ENCODE peak calls at places on chromosomes 11 and 22, in ten cellular contexts. H is heart right ventricle, K is fibroblast of lung, X is lower leg skin, M is GM10248, L is transverse colon, V is osteocyte, D is brain microvascular endothelial cell, N is cardiac fibroblast, C is body of pancreas. E is an unnamed sample.

GRCh38 chr11:8097926-8098325 is 16.9 kb downstream of the TUB start:
- DNase-seq in K (no peak), X (peak; percentile 3), M (no peak), V (peak; percentile 75), C (no peak), H (no peak), L (no peak), D (no peak), N (no peak), E (no peak)

GRCh38 chr22:21642584-21643448 is 714 bp downstream of the SDF2L1 start:
- DNase-seq in K (peak; percentile 37), M (peak; percentile 67), H (no peak), D (peak; percentile 43), L (peak; percentile 71), X (no peak), N (peak; percentile 50), V (peak; percentile 88), C (peak; percentile 67), E (peak; percentile 39)

GRCh38 chr11:66412110-66412509 is 8.7 kb upstream of the NPAS4 start:
- DNase-seq in V (no peak), N (no peak), C (no peak), M (no peak), H (no peak), D (no peak), L (no peak), X (no peak), K (no peak), E (no peak)

GRCh38 chr11:133291672-133292265 is 240.5 kb downstream of the OPCML start:
- DNase-seq in C (no peak), X (no peak), K (no peak), N (no peak), M (no peak), L (no peak), H (no peak), D (no peak), V (no peak), E (no peak)

GRCh38 chr11:76231339-76231738 is 25.0 kb upstream of the WNT11 start:
- DNase-seq in K (no peak), X (no peak), N (no peak), L (no peak), H (no peak), D (no peak), M (no peak), C (peak; percentile 29), V (no peak), E (no peak)

GRCh38 chr22:48044484-48045060 is 1282.1 kb downstream of the TBC1D22A start:
- DNase-seq in N (no peak), L (no peak), H (no peak), V (peak; percentile 68), K (no peak), X (no peak), D (no peak), M (no peak), C (no peak), E (no peak)

GRCh38 chr11:909406-909805 is 1.2 kb downstream of the CHID1 start:
- DNase-seq in H (no peak), N (no peak), C (no peak), K (no peak), L (no peak), M (no peak), X (no peak), D (no peak), V (no peak), E (no peak)

GRCh38 chr11:134736251-134737072 is 324.4 kb upstream of the B3GAT1 start:
- DNase-seq in X (no peak), L (no peak), V (no peak), K (no peak), C (no peak), H (no peak), M (no peak), N (no peak), D (no peak), E (no peak)

GRCh38 chr11:16986434-16987204 is 27.6 kb downstream of the PLEKHA7 start:
- DNase-seq in L (peak; percentile 92), D (no peak), M (peak; percentile 84), V (no peak), N (peak; percentile 13), X (no peak), K (no peak), H (no peak), C (peak; percentile 96), E (peak; percentile 52)

GRCh38 chr11:61281581-61282250 is 13.4 kb downstream of the VWCE start:
- DNase-seq in D (no peak), C (peak; percentile 61), L (peak; percentile 81), K (peak; percentile 22), H (no peak), M (peak; percentile 55), N (peak; percentile 57), V (no peak), X (no peak), E (no peak)

GRCh38 chr11:58524232-58525036 is 16.5 kb upstream of the OR5B21 start:
- DNase-seq in H (peak; percentile 60), V (no peak), K (peak; percentile 76), L (peak; percentile 61), M (peak; percentile 24), X (peak; percentile 62), D (peak; percentile 75), C (peak; percentile 73), N (peak; percentile 93), E (peak; percentile 22)

GRCh38 chr22:31947296-31947695 is 3.0 kb downstream of the YWHAH start:
- DNase-seq in K (no peak), C (peak; percentile 26), L (peak; percentile 38), M (peak; percentile 65), D (no peak), V (no peak), X (no peak), N (peak; percentile 51), H (peak; percentile 15), E (no peak)
- TF ChIP-seq CTCF in K (peak; percentile 18), C (peak; percentile 68), L (peak; percentile 57), M (peak; percentile 80), D (peak; percentile 55), V (peak; percentile 50), X (no peak), N (peak; percentile 53), H (peak; percentile 70), E (peak; percentile 66)

DNA sequence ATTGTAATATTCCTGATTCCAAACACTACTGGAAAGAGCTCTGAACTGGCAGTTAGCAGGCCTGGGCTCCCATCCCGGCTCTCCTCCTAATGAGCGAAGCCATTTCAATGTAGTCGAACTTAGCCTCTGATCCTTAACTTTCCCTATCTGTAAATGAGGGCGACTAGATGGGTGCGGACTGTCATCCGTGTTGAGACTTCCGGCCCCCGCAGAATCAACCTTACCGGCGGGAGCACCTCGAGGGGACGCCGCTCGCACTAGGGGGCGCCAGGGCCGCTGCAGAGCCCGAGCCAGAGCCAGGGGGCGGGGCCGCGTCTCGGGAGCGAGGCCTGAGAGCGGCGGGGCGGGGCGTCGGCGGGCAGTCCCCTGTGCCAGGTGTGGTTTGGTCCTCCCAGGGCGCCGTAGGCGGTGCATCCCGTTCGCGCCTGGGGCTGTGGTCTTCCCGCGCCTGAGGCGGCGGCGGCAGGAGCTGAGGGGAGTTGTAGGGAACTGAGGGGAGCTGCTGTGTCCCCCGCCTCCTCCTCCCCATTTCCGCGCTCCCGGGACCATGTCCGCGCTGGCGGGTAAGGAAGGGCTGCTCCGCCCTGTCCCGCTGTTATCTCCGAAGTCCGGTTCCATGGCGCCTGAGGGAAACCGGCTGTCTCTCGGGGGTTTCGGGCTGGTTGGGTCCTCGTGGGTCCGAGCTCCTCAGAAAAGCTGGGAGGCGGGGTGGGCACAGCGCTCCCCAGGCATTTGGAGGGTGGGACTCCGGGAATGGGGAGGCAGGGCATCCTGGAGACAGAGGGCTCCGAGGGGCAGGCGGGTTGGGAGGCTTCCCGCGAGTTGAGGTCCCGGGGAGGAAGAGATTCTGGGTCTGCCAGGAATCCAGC is at the start of gene LIMK2:
- DNase-seq in N (peak; percentile 86), V (peak; percentile 96), M (peak; percentile 98), X (peak; percentile 87), L (peak; percentile 99), D (peak; percentile 77), K (peak; percentile 79), H (peak; percentile 94), C (peak; percentile 99), E (peak; percentile 98)
- TF ChIP-seq CTCF in N (peak; percentile 64), V (peak; percentile 96), M (peak; percentile 92), X (no peak), L (peak; percentile 85), D (peak; percentile 79), K (peak; percentile 67), H (peak; percentile 98), C (peak; percentile 97), E (peak; percentile 77)

GRCh38 chr11:115677190-115677589 is 173.0 kb upstream of the CADM1 start:
- DNase-seq in L (no peak), V (no peak), H (no peak), N (no peak), C (no peak), D (no peak), K (no peak), M (no peak), X (no peak), E (no peak)

GRCh38 chr11:115676768-115677167 is 172.6 kb upstream of the CADM1 start:
- DNase-seq in C (no peak), X (no peak), D (peak; percentile 7), H (no peak), V (no peak), L (no peak), N (peak; percentile 9), M (no peak), K (peak; percentile 94), E (no peak)

GRCh38 chr11:115676206-115676605 is 172.0 kb upstream of the CADM1 start:
- DNase-seq in M (no peak), H (no peak), C (no peak), D (no peak), V (no peak), L (no peak), K (peak; percentile 20), N (no peak), X (no peak), E (no peak)

GRCh38 chr11:115679945-115680344 is 175.7 kb upstream of the CADM1 start:
- DNase-seq in M (no peak), N (no peak), X (no peak), V (no peak), H (no peak), C (no peak), D (no peak), L (no peak), K (no peak), E (no peak)

DNA sequence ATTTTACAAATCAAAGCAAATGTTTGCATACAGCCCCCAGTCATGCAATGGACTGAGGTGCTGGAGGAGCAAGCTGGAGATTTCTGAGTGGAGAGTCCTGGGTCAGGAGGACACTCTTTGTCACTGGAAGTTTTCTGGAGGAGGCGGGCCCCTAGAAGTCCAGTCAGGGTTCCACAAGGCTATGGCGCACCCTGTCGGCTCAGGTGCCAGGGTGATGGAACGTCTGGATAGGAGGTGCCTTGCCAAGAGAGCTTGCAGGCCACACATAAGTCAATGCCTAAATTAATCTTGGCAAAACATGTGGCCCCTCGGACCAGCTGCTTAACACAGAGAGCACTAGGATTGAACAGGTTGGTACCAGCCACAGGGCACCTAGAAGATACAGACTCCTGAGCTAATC is 174.7 kb upstream of the CADM1 start:
- DNase-seq in H (peak; percentile 25), M (no peak), C (no peak), L (peak; percentile 51), K (no peak), D (no peak), N (no peak), X (no peak), V (no peak), E (no peak)
- TF ChIP-seq CTCF in H (peak; percentile 47), M (no peak), C (peak; percentile 12), L (peak; percentile 18), K (peak; percentile 19), D (peak; percentile 14), N (no peak), X (no peak), V (no peak), E (no peak)

DNA sequence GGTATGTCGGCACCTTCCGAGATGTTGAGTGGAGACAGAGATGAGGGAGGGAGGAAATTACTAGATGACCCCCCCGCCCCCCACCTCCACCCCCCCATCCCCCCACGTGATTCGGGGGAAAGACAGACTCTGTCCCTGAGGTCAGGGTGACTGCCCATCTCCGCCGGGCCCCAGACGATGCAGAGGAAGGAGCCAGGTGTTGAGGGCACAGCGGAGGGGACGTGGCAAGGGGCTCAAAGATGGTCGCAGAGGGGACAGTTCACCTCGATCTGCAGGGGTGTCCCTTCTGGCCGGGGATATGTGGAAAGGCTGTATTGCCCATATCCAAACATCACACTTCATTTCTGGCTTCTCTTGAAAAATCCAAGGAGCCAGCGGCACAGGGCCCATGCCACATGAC is 14.1 kb downstream of the PHF21B start:
- DNase-seq in H (no peak), L (no peak), N (no peak), V (no peak), C (no peak), D (no peak), K (no peak), X (no peak), M (no peak), E (no peak)
- TF ChIP-seq CTCF in H (no peak), L (no peak), N (no peak), V (no peak), C (no peak), D (no peak), K (no peak), X (no peak), M (no peak), E (no peak)

E was measured in natural killer cell.